ENCODE peak calls at places on chromosome 1, in nine cellular contexts. B is heart right ventricle, Z is omental fat pad, Y is ascending aorta, W is uterus, U is astrocyte, C is GM13977, J is GM06990, P is AG04450. G is an unnamed sample.

GRCh38 chr1:184160942-184161698 is 109.6 kb downstream of the TSEN15 start:
- DNase-seq in W (peak; percentile 36), Y (no peak), B (no peak), Z (no peak), C (peak; percentile 19), P (no peak), J (peak; percentile 26), U (peak; percentile 39), G (no peak)

GRCh38 chr1:64839270-64839669 is 94.4 kb downstream of the RAVER2 start:
- DNase-seq in B (no peak), C (no peak), U (no peak), J (no peak), P (no peak), W (no peak), Y (no peak), Z (no peak), G (no peak)

GRCh38 chr1:99217599-99217998 is 46.7 kb upstream of the PLPPR4 start:
- DNase-seq in W (no peak), C (no peak), Y (no peak), J (no peak), U (no peak), B (no peak), P (no peak), Z (no peak), G (no peak)

GRCh38 chr1:2961661-2962060 is 59.6 kb upstream of the ACTRT2 start:
- DNase-seq in W (no peak), Z (no peak), U (no peak), B (no peak), C (no peak), Y (no peak), P (no peak), J (no peak), G (no peak)

GRCh38 chr1:95046359-95046758 is 26.4 kb downstream of the ALG14 start:
- DNase-seq in U (no peak), C (no peak), P (no peak), B (no peak), Y (no peak), W (no peak), J (no peak), Z (no peak), G (no peak)

GRCh38 chr1:3890389-3891328 is 9.4 kb downstream of the C1orf174 start:
- DNase-seq in C (peak; percentile 56), Z (no peak), Y (no peak), P (no peak), W (no peak), B (no peak), U (no peak), J (no peak), G (no peak)

GRCh38 chr1:59433440-59433813 is 136.5 kb downstream of the FGGY start:
- DNase-seq in P (no peak), J (no peak), C (no peak), Z (no peak), U (peak; percentile 43), B (peak; percentile 12), Y (no peak), W (no peak), G (no peak)

GRCh38 chr1:115492880-115493279 is 148.9 kb upstream of the VANGL1 start:
- DNase-seq in U (peak; percentile 64), Z (no peak), W (no peak), J (no peak), C (no peak), P (no peak), Y (no peak), B (no peak), G (peak; percentile 30)

GRCh38 chr1:216281757-216282156 is 141.5 kb downstream of the USH2A start:
- DNase-seq in U (no peak), J (no peak), P (no peak), Z (no peak), B (no peak), W (no peak), Y (no peak), C (no peak), G (no peak)

GRCh38 chr1:9784508-9785133 is 39.1 kb downstream of the CLSTN1 start:
- DNase-seq in C (peak; percentile 70), B (peak; percentile 33), Y (no peak), J (peak; percentile 42), U (peak; percentile 35), Z (no peak), P (peak; percentile 33), W (no peak), G (peak; percentile 75)

GRCh38 chr1:234718509-234719453 is 108.8 kb upstream of the IRF2BP2 start:
- DNase-seq in Y (no peak), W (no peak), J (no peak), Z (no peak), B (no peak), C (no peak), P (no peak), U (no peak), G (no peak)

GRCh38 chr1:26121854-26122773 is 10.5 kb downstream of the PDIK1L start:
- DNase-seq in P (no peak), C (no peak), Y (no peak), J (no peak), U (no peak), W (no peak), Z (no peak), B (no peak), G (no peak)

GRCh38 chr1:180970333-180971079 is 52.2 kb downstream of the STX6 start:
- DNase-seq in B (no peak), Z (no peak), P (no peak), U (no peak), J (no peak), C (no peak), Y (no peak), W (no peak), G (no peak)

GRCh38 chr1:185741551-185741950 is 7.4 kb downstream of the HMCN1 start:
- DNase-seq in U (no peak), P (no peak), J (no peak), W (no peak), C (no peak), Y (no peak), Z (no peak), B (no peak), G (peak; percentile 41)

GRCh38 chr1:184973308-184974085 is 811 bp downstream of the NIBAN1 start:
- DNase-seq in W (peak; percentile 56), Y (no peak), B (peak; percentile 52), U (peak; percentile 42), Z (no peak), C (peak; percentile 83), P (no peak), J (no peak), G (peak; percentile 51)

GRCh38 chr1:216832192-216832591 is 109.0 kb upstream of the ESRRG start:
- DNase-seq in J (no peak), Y (no peak), B (no peak), W (no peak), Z (no peak), U (no peak), C (no peak), P (no peak), G (peak; percentile 36)

GRCh38 chr1:202979459-202979858 is 12.4 kb upstream of the CYB5R1 start:
- DNase-seq in Y (no peak), P (no peak), B (no peak), J (no peak), W (no peak), U (no peak), Z (no peak), C (no peak), G (no peak)

GRCh38 chr1:54381524-54381923 is 24.7 kb downstream of the SSBP3 start:
- DNase-seq in P (no peak), B (no peak), J (no peak), W (no peak), U (no peak), Y (no peak), C (peak; percentile 36), Z (no peak), G (no peak)

GRCh38 chr1:42783092-42783491 is 1.7 kb upstream of the TMEM269 start:
- DNase-seq in Y (no peak), W (no peak), C (no peak), Z (no peak), P (no peak), U (no peak), J (no peak), B (no peak), G (no peak)

GRCh38 chr1:42784547-42784945 is 245 bp upstream of the TMEM269 start:
- DNase-seq in J (no peak), Y (no peak), P (no peak), W (no peak), C (no peak), Z (no peak), U (no peak), B (no peak), G (no peak)

GRCh38 chr1:42784946-42785693 is at the start of gene TMEM269:
- DNase-seq in U (no peak), C (peak; percentile 48), W (no peak), Z (no peak), B (peak; percentile 11), J (no peak), P (no peak), Y (no peak), G (no peak)

GRCh38 chr1:42786097-42786496 is 1.3 kb downstream of the TMEM269 start:
- DNase-seq in Z (no peak), P (no peak), C (no peak), U (no peak), Y (no peak), W (no peak), J (no peak), B (no peak), G (no peak)

GRCh38 chr1:42788021-42788420 is 3.2 kb downstream of the TMEM269 start:
- DNase-seq in U (no peak), P (no peak), W (no peak), J (no peak), Y (no peak), Z (no peak), B (no peak), C (no peak), G (no peak)
- TF ChIP-seq CTCF in U (no peak), P (no peak), W (no peak), J (no peak), Y (no peak), Z (no peak), B (no peak), C (no peak), G (no peak)

GRCh38 chr1:161440312-161440894 is 64.9 kb upstream of the FCGR2A start:
- DNase-seq in C (peak; percentile 93), J (peak; percentile 87), Z (no peak), W (peak; percentile 31), Y (no peak), B (peak; percentile 42), P (no peak), U (peak; percentile 33), G (peak; percentile 84)

GRCh38 chr1:161439280-161440232 is 65.7 kb upstream of the FCGR2A start:
- DNase-seq in Z (no peak), C (peak; percentile 65), W (no peak), Y (no peak), J (peak; percentile 77), U (no peak), B (no peak), P (no peak), G (peak; percentile 30)
- TF ChIP-seq CTCF in Z (no peak), C (no peak), W (no peak), Y (no peak), J (no peak), U (no peak), B (no peak), P (no peak), G (no peak)

GRCh38 chr1:61853545-61853944 is 111.3 kb downstream of the PATJ start:
- DNase-seq in U (no peak), Y (no peak), P (no peak), W (no peak), C (no peak), J (no peak), Z (no peak), B (no peak), G (no peak)
- TF ChIP-seq CTCF in U (peak; percentile 32), Y (peak; percentile 58), P (peak; percentile 45), W (peak; percentile 18), C (no peak), J (no peak), Z (no peak), B (peak; percentile 28), G (no peak)

GRCh38 chr1:201946224-201946908 is at the start of gene LMOD1:
- DNase-seq in J (no peak), C (no peak), Z (peak; percentile 62), Y (peak; percentile 89), U (peak; percentile 96), W (peak; percentile 95), P (peak; percentile 95), B (peak; percentile 85), G (peak; percentile 73)
- TF ChIP-seq CTCF in J (no peak), C (no peak), Z (no peak), Y (no peak), U (no peak), W (peak; percentile 46), P (peak; percentile 26), B (no peak), G (no peak)